ENCODE peak calls at places on chromosome 6, in six cellular contexts. One of them, this sample, is unnamed.

GRCh38 chr6:42340516-42340915 is 111.2 kb downstream of the TRERF1 start:
- DNase-seq in WTC11: no peak
- DNase-seq in Panc1: no peak
- DNase-seq in coronary artery: no peak
- DNase-seq in psoas muscle: no peak
- DNase-seq in HFF-Myc: no peak
- DNase-seq in this sample: no peak

GRCh38 chr6:33589723-33590530 is 9.9 kb upstream of the BAK1 start:
- DNase-seq in Panc1: peak
- DNase-seq in HFF-Myc: peak
- DNase-seq in WTC11: peak
- DNase-seq in coronary artery: no peak
- DNase-seq in psoas muscle: peak
- DNase-seq in this sample: peak

GRCh38 chr6:55617272-55617671 is 38.3 kb upstream of the HMGCLL1 start:
- DNase-seq in HFF-Myc: peak
- DNase-seq in Panc1: peak
- DNase-seq in psoas muscle: no peak
- DNase-seq in coronary artery: no peak
- DNase-seq in WTC11: peak
- DNase-seq in this sample: peak

GRCh38 chr6:131258816-131259476 is 123.7 kb downstream of the AKAP7 start:
- DNase-seq in WTC11: no peak
- DNase-seq in HFF-Myc: no peak
- DNase-seq in psoas muscle: no peak
- DNase-seq in coronary artery: no peak
- DNase-seq in Panc1: no peak
- DNase-seq in this sample: no peak

GRCh38 chr6:52994031-52994788 is 874 bp downstream of the GSTA4 start:
- DNase-seq in psoas muscle: peak
- DNase-seq in HFF-Myc: no peak
- DNase-seq in coronary artery: no peak
- DNase-seq in WTC11: peak
- DNase-seq in Panc1: no peak
- DNase-seq in this sample: peak

GRCh38 chr6:85458782-85459181 is 8.9 kb downstream of the NT5E start:
- DNase-seq in HFF-Myc: no peak
- DNase-seq in psoas muscle: no peak
- DNase-seq in WTC11: no peak
- DNase-seq in coronary artery: no peak
- DNase-seq in Panc1: no peak
- DNase-seq in this sample: no peak

GRCh38 chr6:106547961-106548453 is 81.3 kb downstream of the RTN4IP1 start:
- DNase-seq in coronary artery: no peak
- DNase-seq in HFF-Myc: peak
- DNase-seq in WTC11: no peak
- DNase-seq in psoas muscle: no peak
- DNase-seq in Panc1: no peak
- DNase-seq in this sample: no peak

GRCh38 chr6:110619275-110619908 is 143.0 kb upstream of the SLC22A16 start:
- DNase-seq in HFF-Myc: no peak
- DNase-seq in coronary artery: no peak
- DNase-seq in Panc1: no peak
- DNase-seq in WTC11: no peak
- DNase-seq in psoas muscle: no peak
- DNase-seq in this sample: no peak

GRCh38 chr6:19668710-19669109 is 168.5 kb upstream of the ID4 start:
- DNase-seq in Panc1: no peak
- DNase-seq in HFF-Myc: no peak
- DNase-seq in coronary artery: no peak
- DNase-seq in WTC11: no peak
- DNase-seq in psoas muscle: no peak
- DNase-seq in this sample: no peak

GRCh38 chr6:31834704-31835375 is 7.3 kb downstream of the HSPA1B start:
- DNase-seq in HFF-Myc: no peak
- DNase-seq in WTC11: peak
- DNase-seq in Panc1: no peak
- DNase-seq in psoas muscle: peak
- DNase-seq in coronary artery: peak
- DNase-seq in this sample: peak

GRCh38 chr6:2103644-2104523 is 141.5 kb downstream of the GMDS start:
- DNase-seq in coronary artery: no peak
- DNase-seq in psoas muscle: no peak
- DNase-seq in Panc1: peak
- DNase-seq in HFF-Myc: no peak
- DNase-seq in WTC11: no peak
- DNase-seq in this sample: no peak

GRCh38 chr6:138293428-138293827 is 75.1 kb upstream of the PBOV1 start:
- DNase-seq in HFF-Myc: no peak
- DNase-seq in Panc1: no peak
- DNase-seq in psoas muscle: no peak
- DNase-seq in WTC11: no peak
- DNase-seq in coronary artery: no peak
- DNase-seq in this sample: no peak

GRCh38 chr6:29941916-29942274 is 437 bp upstream of the HLA-A start:
- DNase-seq in Panc1: no peak
- DNase-seq in psoas muscle: no peak
- DNase-seq in HFF-Myc: no peak
- DNase-seq in WTC11: no peak
- DNase-seq in coronary artery: no peak
- DNase-seq in this sample: no peak

GRCh38 chr6:83862776-83863471 is 3.4 kb downstream of the CYB5R4 start:
- DNase-seq in psoas muscle: no peak
- DNase-seq in WTC11: no peak
- DNase-seq in coronary artery: no peak
- DNase-seq in HFF-Myc: no peak
- DNase-seq in Panc1: no peak
- DNase-seq in this sample: no peak

GRCh38 chr6:103107985-103108384 is 1714.5 kb downstream of the GRIK2 start:
- DNase-seq in HFF-Myc: no peak
- DNase-seq in WTC11: no peak
- DNase-seq in psoas muscle: no peak
- DNase-seq in Panc1: no peak
- DNase-seq in coronary artery: no peak
- DNase-seq in this sample: no peak

GRCh38 chr6:33425668-33426577 is 6.1 kb downstream of the SYNGAP1 start:
- DNase-seq in HFF-Myc: no peak
- DNase-seq in Panc1: no peak
- DNase-seq in WTC11: peak
- DNase-seq in coronary artery: peak
- DNase-seq in psoas muscle: peak
- DNase-seq in this sample: peak

GRCh38 chr6:52984247-52984646 is 10.8 kb downstream of the GSTA4 start:
- DNase-seq in Panc1: no peak
- DNase-seq in coronary artery: no peak
- DNase-seq in psoas muscle: no peak
- DNase-seq in HFF-Myc: no peak
- DNase-seq in WTC11: no peak
- DNase-seq in this sample: no peak

GRCh38 chr6:137093183-137094069 is 48.7 kb upstream of the IL20RA start:
- DNase-seq in coronary artery: no peak
- DNase-seq in HFF-Myc: no peak
- DNase-seq in WTC11: no peak
- DNase-seq in psoas muscle: no peak
- DNase-seq in Panc1: no peak
- DNase-seq in this sample: no peak

GRCh38 chr6:30820196-30820595 is 64.1 kb upstream of the DDR1 start:
- DNase-seq in WTC11: no peak
- DNase-seq in HFF-Myc: no peak
- DNase-seq in Panc1: no peak
- DNase-seq in coronary artery: peak
- DNase-seq in psoas muscle: peak
- DNase-seq in this sample: no peak

GRCh38 chr6:168397011-168397410 is 44.0 kb upstream of the SMOC2 start:
- DNase-seq in HFF-Myc: no peak
- DNase-seq in WTC11: no peak
- DNase-seq in psoas muscle: no peak
- DNase-seq in coronary artery: no peak
- DNase-seq in Panc1: no peak
- DNase-seq in this sample: no peak

GRCh38 chr6:302760-303159 is 10.5 kb downstream of the DUSP22 start:
- DNase-seq in psoas muscle: no peak
- DNase-seq in coronary artery: no peak
- DNase-seq in HFF-Myc: no peak
- DNase-seq in Panc1: no peak
- DNase-seq in WTC11: no peak
- DNase-seq in this sample: no peak

GRCh38 chr6:40807484-40807883 is 220.3 kb upstream of the LRFN2 start:
- DNase-seq in psoas muscle: no peak
- DNase-seq in Panc1: no peak
- DNase-seq in WTC11: no peak
- DNase-seq in coronary artery: no peak
- DNase-seq in HFF-Myc: no peak
- DNase-seq in this sample: no peak

GRCh38 chr6:81752969-81753708 is 658 bp upstream of the TENT5A start:
- DNase-seq in psoas muscle: peak
- DNase-seq in WTC11: peak
- DNase-seq in coronary artery: peak
- DNase-seq in HFF-Myc: no peak
- DNase-seq in Panc1: no peak
- DNase-seq in this sample: peak

GRCh38 chr6:4941782-4942672 is 61.8 kb downstream of the RPP40 start:
- DNase-seq in WTC11: no peak
- DNase-seq in HFF-Myc: peak
- DNase-seq in psoas muscle: no peak
- DNase-seq in coronary artery: peak
- DNase-seq in Panc1: no peak
- DNase-seq in this sample: no peak

GRCh38 chr6:4928426-4928825 is 75.4 kb downstream of the RPP40 start:
- DNase-seq in coronary artery: no peak
- DNase-seq in Panc1: no peak
- DNase-seq in WTC11: no peak
- DNase-seq in psoas muscle: no peak
- DNase-seq in HFF-Myc: peak
- DNase-seq in this sample: no peak

GRCh38 chr6:33207569-33208088 is 671 bp upstream of the RING1 start:
- DNase-seq in psoas muscle: peak
- DNase-seq in coronary artery: no peak
- DNase-seq in HFF-Myc: no peak
- DNase-seq in Panc1: no peak
- DNase-seq in WTC11: peak
- DNase-seq in this sample: peak

GRCh38 chr6:21164768-21165326 is 428.7 kb upstream of the SOX4 start:
- DNase-seq in Panc1: no peak
- DNase-seq in HFF-Myc: no peak
- DNase-seq in coronary artery: no peak
- DNase-seq in WTC11: no peak
- DNase-seq in psoas muscle: no peak
- DNase-seq in this sample: no peak

GRCh38 chr6:46491201-46491788 is at the start of gene RCAN2:
- DNase-seq in WTC11: peak
- DNase-seq in coronary artery: peak
- DNase-seq in Panc1: no peak
- DNase-seq in HFF-Myc: no peak
- DNase-seq in psoas muscle: peak
- DNase-seq in this sample: peak

GRCh38 chr6:30542915-30543314 is 13.4 kb downstream of the GNL1 start:
- DNase-seq in WTC11: no peak
- DNase-seq in Panc1: no peak
- DNase-seq in psoas muscle: no peak
- DNase-seq in HFF-Myc: no peak
- DNase-seq in coronary artery: no peak
- DNase-seq in this sample: peak

GRCh38 chr6:52820198-52820597 is 16.6 kb upstream of the GSTA1 start:
- DNase-seq in WTC11: no peak
- DNase-seq in Panc1: no peak
- DNase-seq in psoas muscle: no peak
- DNase-seq in HFF-Myc: no peak
- DNase-seq in coronary artery: no peak
- DNase-seq in this sample: no peak

GRCh38 chr6:138107752-138108592 is 753 bp upstream of the PERP start:
- DNase-seq in HFF-Myc: no peak
- DNase-seq in coronary artery: no peak
- DNase-seq in Panc1: no peak
- DNase-seq in psoas muscle: no peak
- DNase-seq in WTC11: peak
- DNase-seq in this sample: no peak

GRCh38 chr6:26493258-26493657 is 6.8 kb upstream of the BTN1A1 start:
- DNase-seq in psoas muscle: no peak
- DNase-seq in WTC11: no peak
- DNase-seq in HFF-Myc: no peak
- DNase-seq in Panc1: no peak
- DNase-seq in coronary artery: no peak
- DNase-seq in this sample: no peak
- TF ChIP-seq CTCF in psoas muscle: no peak
- TF ChIP-seq CTCF in WTC11: no peak
- TF ChIP-seq CTCF in HFF-Myc: no peak
- TF ChIP-seq CTCF in Panc1: peak
- TF ChIP-seq CTCF in coronary artery: no peak
- TF ChIP-seq CTCF in this sample: no peak

GRCh38 chr6:132964868-132965382 is 150.6 kb downstream of the RPS12 start:
- DNase-seq in psoas muscle: no peak
- DNase-seq in coronary artery: no peak
- DNase-seq in WTC11: no peak
- DNase-seq in Panc1: no peak
- DNase-seq in HFF-Myc: no peak
- DNase-seq in this sample: no peak
- TF ChIP-seq CTCF in psoas muscle: no peak
- TF ChIP-seq CTCF in coronary artery: no peak
- TF ChIP-seq CTCF in WTC11: no peak
- TF ChIP-seq CTCF in Panc1: no peak
- TF ChIP-seq CTCF in HFF-Myc: no peak
- TF ChIP-seq CTCF in this sample: no peak

DNA sequence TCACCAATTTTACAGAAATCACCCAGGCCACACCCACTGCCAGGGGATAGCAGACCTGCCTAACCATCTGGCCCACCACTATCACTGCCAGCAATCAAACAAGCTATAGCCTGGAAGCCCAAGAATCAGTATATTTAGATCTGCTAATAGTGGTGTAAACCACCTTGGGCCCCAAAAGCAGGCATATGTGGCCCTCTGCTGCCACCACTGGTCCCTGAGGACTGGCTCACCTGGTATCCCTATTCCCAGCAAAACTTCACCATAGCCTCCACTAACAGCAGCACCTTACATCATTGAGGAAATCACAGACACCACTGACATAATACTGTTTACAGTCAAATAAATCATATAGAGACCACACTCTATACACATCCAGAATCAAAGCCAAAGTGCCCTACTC is 880.4 kb upstream of the MAN1A1 start:
- DNase-seq in Panc1: no peak
- DNase-seq in psoas muscle: no peak
- DNase-seq in HFF-Myc: no peak
- DNase-seq in coronary artery: no peak
- DNase-seq in WTC11: peak
- DNase-seq in this sample: no peak
- TF ChIP-seq CTCF in Panc1: no peak
- TF ChIP-seq CTCF in psoas muscle: no peak
- TF ChIP-seq CTCF in HFF-Myc: no peak
- TF ChIP-seq CTCF in coronary artery: no peak
- TF ChIP-seq CTCF in WTC11: no peak
- TF ChIP-seq CTCF in this sample: no peak

DNA sequence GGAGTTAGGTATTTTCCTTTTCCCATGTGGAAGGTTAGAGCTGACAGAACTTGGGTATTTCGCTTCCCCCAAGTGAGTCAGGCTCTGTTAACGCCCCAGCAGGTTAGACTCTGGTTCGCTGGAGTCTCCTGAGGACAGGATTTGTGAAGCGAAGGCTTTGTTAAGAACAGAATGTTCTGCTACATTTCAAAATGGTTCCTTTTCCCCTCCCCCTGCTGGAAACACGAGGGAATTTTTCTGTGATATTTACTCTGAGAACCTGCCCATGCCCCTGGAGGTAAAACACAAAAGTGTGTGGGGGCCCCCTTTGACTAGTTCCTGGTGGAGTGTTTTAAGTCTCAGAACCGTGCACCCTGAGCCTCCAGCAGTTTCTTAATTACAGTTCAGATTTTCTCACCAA is 731.4 kb upstream of the CITED2 start:
- DNase-seq in WTC11: peak
- DNase-seq in HFF-Myc: no peak
- DNase-seq in psoas muscle: no peak
- DNase-seq in coronary artery: no peak
- DNase-seq in Panc1: peak
- DNase-seq in this sample: no peak
- TF ChIP-seq CTCF in WTC11: no peak
- TF ChIP-seq CTCF in HFF-Myc: peak
- TF ChIP-seq CTCF in psoas muscle: peak
- TF ChIP-seq CTCF in coronary artery: peak
- TF ChIP-seq CTCF in Panc1: peak
- TF ChIP-seq CTCF in this sample: peak

This sample was measured in endothelial cell.